ENCODE peak calls at places on chromosomes 11 and 22, in four cellular contexts. A is nucleus accumbens, H is psoas muscle, U is NCI-H2029 treated with DMSO at 0.1 percent for 48 hours. V is an unnamed sample.

GRCh38 chr11:115503083-115503885 is 931 bp downstream of the CADM1 start:
- DNase-seq in A (peak), H (peak), U (peak), V (peak)

GRCh38 chr11:111419641-111420327 is 40.7 kb upstream of the POU2AF1 start:
- DNase-seq in A (peak), H (no peak), U (peak), V (no peak)

GRCh38 chr11:32586576-32587190 is 3.1 kb downstream of the EIF3M start:
- DNase-seq in A (no peak), H (no peak), U (no peak), V (no peak)

GRCh38 chr11:60925685-60926267 is 1.5 kb downstream of the TMEM132A start:
- DNase-seq in A (no peak), H (no peak), U (no peak), V (no peak)

GRCh38 chr22:26579331-26579886 is 10.5 kb downstream of the TPST2 start:
- DNase-seq in A (no peak), H (no peak), U (no peak), V (peak)

GRCh38 chr11:65069217-65069616 is 10.9 kb upstream of the NAALADL1 start:
- DNase-seq in A (no peak), H (no peak), U (no peak), V (no peak)

GRCh38 chr11:128180446-128181089 is 406.8 kb downstream of the ETS1 start:
- DNase-seq in A (no peak), H (no peak), U (no peak), V (no peak)

GRCh38 chr11:3109434-3109833 is 52.2 kb upstream of the CARS1 start:
- DNase-seq in A (no peak), H (no peak), U (no peak), V (no peak)

GRCh38 chr11:2700415-2701211 is 819 bp upstream of the KCNQ1OT1 start:
- DNase-seq in A (peak), H (peak), U (no peak), V (peak)

GRCh38 chr11:1299621-1300020 is 9.8 kb downstream of the TOLLIP start:
- DNase-seq in A (no peak), H (no peak), U (no peak), V (no peak)

GRCh38 chr11:74951241-74951640 is 2.2 kb downstream of the SPCS2 start:
- DNase-seq in A (no peak), H (no peak), U (no peak), V (no peak)

GRCh38 chr11:131601586-131601985 is 231.2 kb downstream of the NTM start:
- DNase-seq in A (no peak), H (no peak), U (no peak), V (no peak)

GRCh38 chr22:35947794-35948425 is 80.7 kb downstream of the RBFOX2 start:
- DNase-seq in A (no peak), H (no peak), U (no peak), V (no peak)

GRCh38 chr11:78255919-78256318 is 67.2 kb downstream of the USP35 start:
- DNase-seq in A (no peak), H (no peak), U (no peak), V (no peak)

GRCh38 chr11:94537051-94537600 is 6.6 kb upstream of the FUT4 start:
- DNase-seq in A (no peak), H (no peak), U (no peak), V (no peak)

GRCh38 chr11:21588754-21589153 is 604.1 kb upstream of the ANO5 start:
- DNase-seq in A (no peak), H (no peak), U (no peak), V (no peak)

GRCh38 chr11:74778581-74778980 is 29.9 kb downstream of the RNF169 start:
- DNase-seq in A (no peak), H (no peak), U (no peak), V (no peak)

GRCh38 chr22:49780992-49781782 is 46.5 kb downstream of the BRD1 start:
- DNase-seq in A (no peak), H (peak), U (no peak), V (no peak)

GRCh38 chr22:47092896-47093311 is 330.5 kb downstream of the TBC1D22A start:
- DNase-seq in A (no peak), H (no peak), U (no peak), V (no peak)

GRCh38 chr22:35686298-35686697 is 31.4 kb upstream of the APOL5 start:
- DNase-seq in A (no peak), H (no peak), U (no peak), V (no peak)

GRCh38 chr11:109853156-109853776 is 239.9 kb upstream of the ZC3H12C start:
- DNase-seq in A (no peak), H (no peak), U (no peak), V (peak)

GRCh38 chr11:70481625-70482528 is 83.5 kb downstream of the CTTN start:
- DNase-seq in A (no peak), H (peak), U (no peak), V (no peak)

GRCh38 chr22:42770941-42771647 is 50.4 kb upstream of the A4GALT start:
- DNase-seq in A (no peak), H (no peak), U (no peak), V (no peak)

GRCh38 chr22:32880061-32880460 is 78.6 kb downstream of the TIMP3 start:
- DNase-seq in A (no peak), H (no peak), U (no peak), V (no peak)

GRCh38 chr11:69466039-69466438 is 15.4 kb upstream of the LINC01488 start:
- DNase-seq in A (no peak), H (no peak), U (no peak), V (no peak)

GRCh38 chr11:20002312-20003216 is 157.7 kb downstream of the DBX1 start:
- DNase-seq in A (no peak), H (no peak), U (no peak), V (no peak)

GRCh38 chr11:134132808-134133207 is 63.9 kb downstream of the JAM3 start:
- DNase-seq in A (no peak), H (no peak), U (no peak), V (no peak)

V was measured in GM06990.